ENCODE peak calls at places on chromosomes 11 and 22, in eight cellular contexts. I is body of pancreas, C is Calu3, E is cardiac fibroblast, V is omental fat pad, Z is cardiac muscle cell, Q is GM13976, J is colonic mucosa. L is an unnamed sample.

GRCh38 chr11:35227551-35228341 is 88.8 kb downstream of the CD44 start:
- DNase-seq in I (no peak), C (no peak), E (no peak), V (no peak), Z (no peak), Q (no peak), J (no peak), L (no peak)

GRCh38 chr11:65102142-65103095 is 6.4 kb downstream of the VPS51 start:
- DNase-seq in I (peak), C (no peak), E (peak), V (no peak), Z (no peak), Q (no peak), J (no peak), L (no peak)

GRCh38 chr22:37731804-37732471 is 35.1 kb downstream of the TRIOBP start:
- DNase-seq in I (peak), C (peak), E (no peak), V (no peak), Z (no peak), Q (no peak), J (peak), L (no peak)

GRCh38 chr22:39490135-39490798 is 11.8 kb upstream of the MIEF1 start:
- DNase-seq in I (peak), C (peak), E (peak), V (peak), Z (peak), Q (peak), J (peak), L (peak)

GRCh38 chr11:70828498-70829159 is 423.7 kb downstream of the SHANK2 start:
- DNase-seq in I (no peak), C (no peak), E (no peak), V (no peak), Z (no peak), Q (no peak), J (peak), L (no peak)

GRCh38 chr11:86508604-86509471 is 134.2 kb downstream of the CCDC81 start:
- DNase-seq in I (no peak), C (no peak), E (peak), V (no peak), Z (no peak), Q (no peak), J (peak), L (no peak)

GRCh38 chr11:1043563-1044096 is 7.1 kb upstream of the MUC6 start:
- DNase-seq in I (peak), C (no peak), E (no peak), V (no peak), Z (no peak), Q (no peak), J (no peak), L (no peak)

GRCh38 chr22:38298312-38299000 is 18.8 kb downstream of the CSNK1E start:
- DNase-seq in I (no peak), C (peak), E (peak), V (no peak), Z (no peak), Q (peak), J (no peak), L (no peak)

GRCh38 chr11:28649922-28650321 is 541.7 kb downstream of the METTL15 start:
- DNase-seq in I (no peak), C (no peak), E (peak), V (no peak), Z (no peak), Q (no peak), J (no peak), L (no peak)

GRCh38 chr22:47092896-47093311 is 330.5 kb downstream of the TBC1D22A start:
- DNase-seq in I (no peak), C (no peak), E (peak), V (no peak), Z (no peak), Q (no peak), J (no peak), L (no peak)

GRCh38 chr11:106063009-106063408 is 14.1 kb downstream of the KBTBD3 start:
- DNase-seq in I (no peak), C (no peak), E (no peak), V (no peak), Z (no peak), Q (peak), J (no peak), L (no peak)

GRCh38 chr11:114244995-114245394 is 51.2 kb upstream of the NNMT start:
- DNase-seq in I (no peak), C (no peak), E (no peak), V (no peak), Z (no peak), Q (no peak), J (no peak), L (no peak)

GRCh38 chr22:37904572-37905533 is 1.2 kb upstream of the MICALL1 start:
- DNase-seq in I (peak), C (peak), E (peak), V (peak), Z (peak), Q (no peak), J (peak), L (no peak)

GRCh38 chr11:88171982-88172381 is 3.3 kb downstream of the RAB38 start:
- DNase-seq in I (no peak), C (no peak), E (no peak), V (no peak), Z (no peak), Q (no peak), J (no peak), L (no peak)

DNA sequence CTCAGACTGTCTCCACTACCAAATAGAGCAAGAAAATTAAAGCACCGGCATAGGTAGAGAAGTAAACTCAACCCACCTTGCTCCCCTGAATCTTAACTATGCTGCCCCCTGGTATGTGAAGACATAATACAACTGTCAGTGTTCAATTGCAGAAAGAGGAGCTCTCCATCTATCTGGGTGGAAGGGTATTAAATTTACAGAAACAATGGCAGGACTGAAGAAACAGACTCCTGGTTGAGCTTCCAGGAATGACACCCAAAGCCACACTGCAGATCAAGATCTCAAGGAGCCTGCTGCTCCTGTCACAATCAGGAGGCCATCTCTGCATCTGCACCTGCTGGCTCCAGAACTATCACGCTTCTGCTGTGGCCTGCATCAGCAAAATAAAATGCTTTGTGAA is 132.1 kb upstream of the BMAL1 start:
- DNase-seq in I (no peak), C (no peak), E (no peak), V (no peak), Z (no peak), Q (no peak), J (no peak), L (no peak)
- TF ChIP-seq CTCF in I (no peak), C (no peak), E (no peak), V (no peak), Z (no peak), Q (no peak), J (no peak), L (no peak)

DNA sequence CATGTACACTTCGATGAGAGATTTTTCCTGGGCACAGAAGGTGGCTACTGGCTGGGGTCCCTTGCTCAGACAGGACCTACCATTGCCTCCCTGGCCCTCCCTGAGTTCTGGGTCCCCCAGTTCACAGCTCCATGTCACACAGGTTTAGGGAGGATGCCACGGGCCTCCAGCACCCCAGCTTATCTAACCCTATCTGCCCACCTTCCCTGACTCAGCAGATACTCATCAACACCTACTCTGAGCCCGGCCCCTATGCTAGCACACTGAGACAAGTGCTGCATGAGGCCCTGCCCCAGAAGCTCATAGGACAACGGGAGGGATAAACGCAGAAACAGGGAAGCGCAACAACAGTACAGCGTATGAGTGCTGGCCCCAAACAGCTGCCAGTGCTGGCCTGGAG is 9.6 kb downstream of the NAGA start:
- DNase-seq in I (no peak), C (no peak), E (no peak), V (no peak), Z (no peak), Q (no peak), J (peak), L (no peak)
- TF ChIP-seq CTCF in I (no peak), C (no peak), E (no peak), V (no peak), Z (no peak), Q (no peak), J (no peak), L (no peak)

DNA sequence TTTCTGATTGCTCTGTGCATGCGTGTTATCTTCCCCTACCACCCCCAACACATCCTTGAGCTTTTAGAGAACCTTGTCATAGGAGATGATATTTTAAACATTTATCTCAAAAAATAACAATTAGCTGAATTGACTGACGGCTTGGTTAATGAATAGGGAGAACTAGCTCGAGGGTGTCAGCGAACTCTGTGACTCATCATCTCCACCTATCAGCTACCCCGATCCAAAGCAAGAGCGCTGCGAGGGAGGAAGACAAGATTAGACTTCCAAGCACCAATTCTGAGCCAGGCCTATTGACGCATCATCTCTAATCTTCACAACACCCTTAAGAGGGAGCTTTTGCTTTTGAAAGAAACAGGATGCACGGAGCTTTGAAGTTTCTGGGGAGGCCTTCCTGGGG is 51.0 kb upstream of the GALNT18 start:
- DNase-seq in I (no peak), C (peak), E (no peak), V (no peak), Z (no peak), Q (no peak), J (no peak), L (no peak)
- TF ChIP-seq CTCF in I (no peak), C (no peak), E (no peak), V (no peak), Z (no peak), Q (no peak), J (no peak), L (no peak)

GRCh38 chr11:4466168-4466891 is 16.1 kb upstream of the OR52K1 start:
- DNase-seq in I (no peak), C (no peak), E (no peak), V (no peak), Z (no peak), Q (no peak), J (no peak), L (no peak)
- TF ChIP-seq CTCF in I (no peak), C (no peak), E (no peak), V (no peak), Z (no peak), Q (no peak), J (no peak), L (no peak)

DNA sequence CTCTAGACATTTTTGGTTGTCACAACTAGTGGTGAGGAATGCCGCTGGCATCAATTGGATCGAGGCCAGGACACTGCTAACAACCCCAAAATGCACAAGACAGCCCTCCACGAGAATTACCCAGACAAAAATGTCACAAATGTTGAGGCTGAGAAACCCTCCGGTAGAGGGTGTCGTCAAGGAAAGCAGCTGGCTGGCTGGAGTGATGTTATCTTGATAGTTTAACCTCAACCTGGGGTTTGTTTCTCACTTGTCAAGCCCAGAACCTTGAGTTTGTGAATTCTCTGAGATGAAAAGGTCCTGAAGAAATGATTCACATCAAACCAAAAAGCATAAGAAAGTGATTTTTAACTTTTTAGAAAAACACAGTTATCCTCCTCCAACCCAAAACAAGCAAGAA is 21.1 kb upstream of the TMPRSS13 start:
- DNase-seq in I (no peak), C (no peak), E (peak), V (no peak), Z (peak), Q (peak), J (no peak), L (no peak)
- TF ChIP-seq CTCF in I (no peak), C (no peak), E (no peak), V (no peak), Z (peak), Q (peak), J (no peak), L (no peak)

GRCh38 chr11:66343176-66343575 is 1.7 kb downstream of the BRMS1 start:
- DNase-seq in I (no peak), C (no peak), E (no peak), V (no peak), Z (no peak), Q (no peak), J (no peak), L (no peak)

GRCh38 chr11:66346476-66347424 is 679 bp downstream of the B4GAT1 start:
- DNase-seq in I (peak), C (no peak), E (no peak), V (no peak), Z (no peak), Q (no peak), J (peak), L (no peak)

GRCh38 chr11:66345316-66345649 is 379 bp upstream of the BRMS1 start:
- DNase-seq in I (no peak), C (no peak), E (no peak), V (no peak), Z (no peak), Q (no peak), J (no peak), L (no peak)

GRCh38 chr11:66347425-66348276 is at the start of gene B4GAT1:
- DNase-seq in I (peak), C (peak), E (peak), V (peak), Z (peak), Q (peak), J (peak), L (peak)

DNA sequence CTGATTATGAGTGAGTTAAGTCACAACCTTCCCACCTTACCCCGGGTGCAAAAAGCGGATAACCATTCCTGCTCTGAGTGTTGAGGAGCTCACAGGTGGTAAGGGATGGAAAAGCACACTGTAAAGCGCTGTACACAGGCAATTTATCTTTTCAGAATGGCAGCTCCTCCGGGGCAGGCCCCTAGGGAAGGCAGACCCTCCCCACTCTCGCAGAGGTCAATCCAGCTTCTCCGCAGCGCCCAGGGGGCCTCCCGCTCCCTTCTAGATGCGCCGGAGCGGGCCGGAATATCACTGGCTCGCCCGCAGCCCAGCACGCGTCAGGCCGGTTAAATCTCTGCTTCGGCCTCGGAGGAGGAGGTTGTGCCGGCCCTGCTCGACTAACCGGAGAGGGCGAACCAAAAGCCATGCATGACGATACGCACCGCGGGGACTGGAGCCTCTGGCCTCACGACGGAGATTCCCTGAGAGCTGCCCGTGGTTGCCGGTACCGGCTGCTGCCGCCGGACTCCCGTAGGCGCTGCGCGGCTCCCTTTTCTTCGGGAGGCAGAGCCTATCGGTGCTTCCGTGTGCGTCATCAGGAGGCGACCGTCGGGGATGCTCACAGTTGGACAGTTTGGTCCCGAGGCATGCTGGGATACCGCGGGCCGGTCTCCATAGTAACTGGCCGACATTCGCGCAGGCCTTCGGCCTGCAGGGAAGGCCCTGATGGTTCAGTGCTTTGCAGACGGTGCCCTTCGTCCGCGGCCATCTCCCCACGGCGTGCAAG is at the start of gene BRMS1:
- DNase-seq in I (peak), C (peak), E (peak), V (peak), Z (peak), Q (peak), J (peak), L (peak)
- TF ChIP-seq CTCF in I (peak), C (no peak), E (peak), V (no peak), Z (no peak), Q (no peak), J (no peak), L (no peak)

GRCh38 chr11:9092846-9093778 is 1.7 kb upstream of the SCUBE2 start:
- DNase-seq in I (peak), C (no peak), E (peak), V (no peak), Z (no peak), Q (peak), J (no peak), L (no peak)
- TF ChIP-seq CTCF in I (peak), C (peak), E (peak), V (no peak), Z (peak), Q (no peak), J (no peak), L (no peak)

GRCh38 chr11:30916764-30917163 is 330.6 kb upstream of the MPPED2 start:
- DNase-seq in I (no peak), C (no peak), E (no peak), V (no peak), Z (no peak), Q (no peak), J (no peak), L (no peak)

GRCh38 chr11:30919389-30920172 is 333.4 kb upstream of the MPPED2 start:
- DNase-seq in I (no peak), C (no peak), E (peak), V (no peak), Z (no peak), Q (no peak), J (no peak), L (no peak)

GRCh38 chr11:30914143-30914762 is 328.1 kb upstream of the MPPED2 start:
- DNase-seq in I (peak), C (peak), E (peak), V (peak), Z (peak), Q (peak), J (peak), L (peak)

GRCh38 chr11:30917859-30918478 is 331.8 kb upstream of the MPPED2 start:
- DNase-seq in I (peak), C (peak), E (peak), V (no peak), Z (peak), Q (peak), J (no peak), L (peak)
- TF ChIP-seq CTCF in I (peak), C (peak), E (peak), V (no peak), Z (peak), Q (peak), J (peak), L (peak)